ENCODE peak calls at places on chromosomes 5 and 9, in seven cellular contexts. One of them, this sample, is unnamed. For H3K36me3, the result is how much of the 10 kb centered on the place peaks cover.

GRCh38 chr9:70588381-70588780 is 173.9 kb upstream of the KLF9 start:
- DNase-seq in IMR-90: no peak
- DNase-seq in hepatocyte: no peak
- DNase-seq in WERI-Rb-1: no peak
- DNase-seq in brain microvascular endothelial cell: no peak
- DNase-seq in heart left ventricle: no peak
- DNase-seq in breast epithelium: no peak
- DNase-seq in this sample: no peak

GRCh38 chr5:617896-618295 is 5.8 kb downstream of the CEP72 start:
- DNase-seq in IMR-90: no peak
- DNase-seq in hepatocyte: no peak
- DNase-seq in WERI-Rb-1: no peak
- DNase-seq in brain microvascular endothelial cell: no peak
- DNase-seq in heart left ventricle: no peak
- DNase-seq in breast epithelium: no peak
- DNase-seq in this sample: no peak

GRCh38 chr5:147554285-147554817 is 44.5 kb upstream of the DPYSL3 start:
- DNase-seq in IMR-90: peak
- DNase-seq in hepatocyte: peak
- DNase-seq in WERI-Rb-1: no peak
- DNase-seq in brain microvascular endothelial cell: peak
- DNase-seq in heart left ventricle: no peak
- DNase-seq in breast epithelium: no peak
- DNase-seq in this sample: no peak

GRCh38 chr5:56951131-56951945 is 585 bp downstream of the MIER3 start:
- DNase-seq in IMR-90: no peak
- DNase-seq in hepatocyte: peak
- DNase-seq in WERI-Rb-1: peak
- DNase-seq in brain microvascular endothelial cell: no peak
- DNase-seq in heart left ventricle: peak
- DNase-seq in breast epithelium: peak
- DNase-seq in this sample: peak

GRCh38 chr9:136249881-136250559 is 4.4 kb upstream of the QSOX2 start:
- DNase-seq in IMR-90: no peak
- DNase-seq in hepatocyte: no peak
- DNase-seq in WERI-Rb-1: peak
- DNase-seq in brain microvascular endothelial cell: no peak
- DNase-seq in heart left ventricle: no peak
- DNase-seq in breast epithelium: no peak
- DNase-seq in this sample: no peak

GRCh38 chr5:174972291-174972690 is 247.9 kb downstream of the MSX2 start:
- DNase-seq in IMR-90: no peak
- DNase-seq in hepatocyte: peak
- DNase-seq in WERI-Rb-1: no peak
- DNase-seq in brain microvascular endothelial cell: no peak
- DNase-seq in heart left ventricle: no peak
- DNase-seq in breast epithelium: no peak
- DNase-seq in this sample: no peak

GRCh38 chr9:129309906-129310305 is 131.8 kb upstream of the IER5L start:
- DNase-seq in IMR-90: no peak
- DNase-seq in hepatocyte: no peak
- DNase-seq in WERI-Rb-1: peak
- DNase-seq in brain microvascular endothelial cell: no peak
- DNase-seq in heart left ventricle: no peak
- DNase-seq in breast epithelium: peak
- DNase-seq in this sample: no peak

GRCh38 chr9:106920701-106921283 is 57.8 kb downstream of the ZNF462 start:
- DNase-seq in IMR-90: peak
- DNase-seq in hepatocyte: peak
- DNase-seq in WERI-Rb-1: no peak
- DNase-seq in brain microvascular endothelial cell: no peak
- DNase-seq in heart left ventricle: peak
- DNase-seq in breast epithelium: no peak
- DNase-seq in this sample: peak

GRCh38 chr5:54713923-54714581 is 196.5 kb downstream of the SNX18 start:
- DNase-seq in IMR-90: peak
- DNase-seq in hepatocyte: peak
- DNase-seq in WERI-Rb-1: no peak
- DNase-seq in brain microvascular endothelial cell: peak
- DNase-seq in heart left ventricle: no peak
- DNase-seq in breast epithelium: no peak
- DNase-seq in this sample: no peak

GRCh38 chr5:80142996-80143395 is 107.8 kb downstream of the THBS4 start:
- DNase-seq in IMR-90: no peak
- DNase-seq in hepatocyte: no peak
- DNase-seq in WERI-Rb-1: no peak
- DNase-seq in brain microvascular endothelial cell: no peak
- DNase-seq in heart left ventricle: no peak
- DNase-seq in breast epithelium: no peak
- DNase-seq in this sample: no peak

GRCh38 chr5:173051746-173052145 is 4.4 kb upstream of the CREBRF start:
- DNase-seq in IMR-90: peak
- DNase-seq in hepatocyte: no peak
- DNase-seq in WERI-Rb-1: no peak
- DNase-seq in brain microvascular endothelial cell: no peak
- DNase-seq in heart left ventricle: no peak
- DNase-seq in breast epithelium: no peak
- DNase-seq in this sample: no peak

GRCh38 chr9:125747765-125748510 is 765 bp downstream of the PBX3 start:
- DNase-seq in IMR-90: no peak
- DNase-seq in hepatocyte: peak
- DNase-seq in WERI-Rb-1: peak
- DNase-seq in brain microvascular endothelial cell: no peak
- DNase-seq in heart left ventricle: peak
- DNase-seq in breast epithelium: no peak
- DNase-seq in this sample: peak

GRCh38 chr5:150624334-150625163 is 15.9 kb upstream of the SYNPO start:
- DNase-seq in IMR-90: no peak
- DNase-seq in hepatocyte: peak
- DNase-seq in WERI-Rb-1: no peak
- DNase-seq in brain microvascular endothelial cell: no peak
- DNase-seq in heart left ventricle: peak
- DNase-seq in breast epithelium: no peak
- DNase-seq in this sample: peak

GRCh38 chr9:21141427-21141882 is at the start of gene IFNW1:
- DNase-seq in IMR-90: no peak
- DNase-seq in hepatocyte: no peak
- DNase-seq in WERI-Rb-1: no peak
- DNase-seq in brain microvascular endothelial cell: no peak
- DNase-seq in heart left ventricle: no peak
- DNase-seq in breast epithelium: no peak
- DNase-seq in this sample: no peak

GRCh38 chr5:115396698-115397097 is 100.2 kb upstream of the CCDC112 start:
- DNase-seq in IMR-90: peak
- DNase-seq in hepatocyte: no peak
- DNase-seq in WERI-Rb-1: no peak
- DNase-seq in brain microvascular endothelial cell: no peak
- DNase-seq in heart left ventricle: no peak
- DNase-seq in breast epithelium: no peak
- DNase-seq in this sample: no peak

GRCh38 chr5:14143509-14143842 is 334 bp downstream of the TRIO start:
- DNase-seq in IMR-90: no peak
- DNase-seq in hepatocyte: no peak
- DNase-seq in WERI-Rb-1: no peak
- DNase-seq in brain microvascular endothelial cell: no peak
- DNase-seq in heart left ventricle: no peak
- DNase-seq in breast epithelium: no peak
- DNase-seq in this sample: no peak

GRCh38 chr5:72093231-72093630 is 14.0 kb upstream of the MAP1B start:
- DNase-seq in IMR-90: peak
- DNase-seq in hepatocyte: no peak
- DNase-seq in WERI-Rb-1: no peak
- DNase-seq in brain microvascular endothelial cell: no peak
- DNase-seq in heart left ventricle: no peak
- DNase-seq in breast epithelium: no peak
- DNase-seq in this sample: no peak

GRCh38 chr5:142735323-142736246 is 34.6 kb upstream of the ARHGAP26 start:
- DNase-seq in IMR-90: no peak
- DNase-seq in hepatocyte: no peak
- DNase-seq in WERI-Rb-1: no peak
- DNase-seq in brain microvascular endothelial cell: no peak
- DNase-seq in heart left ventricle: no peak
- DNase-seq in breast epithelium: no peak
- DNase-seq in this sample: no peak
- H3K4me3 ChIP-seq in IMR-90: no peak
- H3K4me3 ChIP-seq in hepatocyte: no peak
- H3K4me3 ChIP-seq in WERI-Rb-1: no peak
- H3K4me3 ChIP-seq in brain microvascular endothelial cell: no peak
- H3K4me3 ChIP-seq in heart left ventricle: no peak
- H3K4me3 ChIP-seq in breast epithelium: no peak
- H3K4me3 ChIP-seq in this sample: no peak

GRCh38 chr9:5787220-5787619 is 45.7 kb downstream of the ERMP1 start:
- DNase-seq in IMR-90: no peak
- DNase-seq in hepatocyte: no peak
- DNase-seq in WERI-Rb-1: no peak
- DNase-seq in brain microvascular endothelial cell: no peak
- DNase-seq in heart left ventricle: no peak
- DNase-seq in breast epithelium: no peak
- DNase-seq in this sample: no peak

GRCh38 chr9:5789489-5789888 is 43.4 kb downstream of the ERMP1 start:
- DNase-seq in IMR-90: no peak
- DNase-seq in hepatocyte: no peak
- DNase-seq in WERI-Rb-1: no peak
- DNase-seq in brain microvascular endothelial cell: no peak
- DNase-seq in heart left ventricle: no peak
- DNase-seq in breast epithelium: no peak
- DNase-seq in this sample: no peak

GRCh38 chr9:5786370-5787127 is 46.4 kb downstream of the ERMP1 start:
- DNase-seq in IMR-90: peak
- DNase-seq in hepatocyte: no peak
- DNase-seq in WERI-Rb-1: no peak
- DNase-seq in brain microvascular endothelial cell: peak
- DNase-seq in heart left ventricle: no peak
- DNase-seq in breast epithelium: no peak
- DNase-seq in this sample: no peak

GRCh38 chr9:5790923-5791322 is 42.0 kb downstream of the ERMP1 start:
- DNase-seq in IMR-90: no peak
- DNase-seq in hepatocyte: no peak
- DNase-seq in WERI-Rb-1: no peak
- DNase-seq in brain microvascular endothelial cell: no peak
- DNase-seq in heart left ventricle: no peak
- DNase-seq in breast epithelium: no peak
- DNase-seq in this sample: no peak

DNA sequence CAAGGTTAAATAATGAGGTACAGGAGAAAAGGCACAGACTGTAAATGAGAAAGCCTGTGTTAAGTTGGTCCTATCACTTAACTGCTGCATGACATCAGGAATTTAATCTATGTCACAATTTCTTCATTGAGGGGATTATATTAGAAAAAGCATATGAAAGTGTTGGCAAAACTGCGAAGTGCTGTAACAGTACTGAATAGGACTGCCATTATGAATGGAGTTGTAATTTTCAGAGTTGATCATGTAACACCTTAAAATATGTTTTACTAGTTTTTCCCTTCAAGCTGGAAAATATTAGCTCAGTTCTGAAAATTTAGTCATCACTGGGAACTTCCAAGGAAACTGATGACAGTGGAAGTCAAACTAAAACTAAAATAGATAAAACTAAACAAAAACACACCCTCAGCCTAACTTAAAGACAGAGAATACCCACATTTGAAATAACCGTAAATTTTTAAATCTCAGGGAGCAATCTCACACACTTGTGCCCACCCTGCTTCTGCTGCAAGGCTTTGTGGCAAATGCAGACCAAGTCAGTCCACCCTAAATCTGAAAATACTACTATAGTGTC is 45.1 kb downstream of the ERMP1 start:
- DNase-seq in IMR-90: no peak
- DNase-seq in hepatocyte: no peak
- DNase-seq in WERI-Rb-1: no peak
- DNase-seq in brain microvascular endothelial cell: no peak
- DNase-seq in heart left ventricle: no peak
- DNase-seq in breast epithelium: no peak
- DNase-seq in this sample: no peak
- H3K36me3 ChIP-seq in IMR-90: under half
- H3K36me3 ChIP-seq in hepatocyte: under half
- H3K36me3 ChIP-seq in WERI-Rb-1: under half
- H3K36me3 ChIP-seq in brain microvascular endothelial cell: under half
- H3K36me3 ChIP-seq in heart left ventricle: under half
- H3K36me3 ChIP-seq in breast epithelium: under half
- H3K36me3 ChIP-seq in this sample: under half

GRCh38 chr9:124045830-124046177 is 34.2 kb downstream of the LHX2 start:
- DNase-seq in IMR-90: no peak
- DNase-seq in hepatocyte: no peak
- DNase-seq in WERI-Rb-1: no peak
- DNase-seq in brain microvascular endothelial cell: no peak
- DNase-seq in heart left ventricle: no peak
- DNase-seq in breast epithelium: no peak
- DNase-seq in this sample: no peak
- H3K4me3 ChIP-seq in IMR-90: no peak
- H3K4me3 ChIP-seq in hepatocyte: no peak
- H3K4me3 ChIP-seq in WERI-Rb-1: no peak
- H3K4me3 ChIP-seq in brain microvascular endothelial cell: no peak
- H3K4me3 ChIP-seq in heart left ventricle: peak
- H3K4me3 ChIP-seq in breast epithelium: peak
- H3K4me3 ChIP-seq in this sample: peak

GRCh38 chr9:112325127-112325526 is 8.3 kb downstream of the PTBP3 start:
- DNase-seq in IMR-90: no peak
- DNase-seq in hepatocyte: no peak
- DNase-seq in WERI-Rb-1: no peak
- DNase-seq in brain microvascular endothelial cell: no peak
- DNase-seq in heart left ventricle: no peak
- DNase-seq in breast epithelium: no peak
- DNase-seq in this sample: no peak
- H3K36me3 ChIP-seq in IMR-90: under half
- H3K36me3 ChIP-seq in hepatocyte: under half
- H3K36me3 ChIP-seq in WERI-Rb-1: under half
- H3K36me3 ChIP-seq in brain microvascular endothelial cell: under half
- H3K36me3 ChIP-seq in heart left ventricle: under half
- H3K36me3 ChIP-seq in breast epithelium: under half
- H3K36me3 ChIP-seq in this sample: under half

GRCh38 chr9:132404228-132404881 is 2.3 kb downstream of the TTF1 start:
- DNase-seq in IMR-90: no peak
- DNase-seq in hepatocyte: no peak
- DNase-seq in WERI-Rb-1: no peak
- DNase-seq in brain microvascular endothelial cell: no peak
- DNase-seq in heart left ventricle: no peak
- DNase-seq in breast epithelium: no peak
- DNase-seq in this sample: no peak
- H3K4me3 ChIP-seq in IMR-90: no peak
- H3K4me3 ChIP-seq in hepatocyte: no peak
- H3K4me3 ChIP-seq in WERI-Rb-1: no peak
- H3K4me3 ChIP-seq in brain microvascular endothelial cell: no peak
- H3K4me3 ChIP-seq in heart left ventricle: peak
- H3K4me3 ChIP-seq in breast epithelium: no peak
- H3K4me3 ChIP-seq in this sample: no peak

This sample was measured in heart right ventricle.